ENCODE peak calls at places on chromosomes 4 and X, in four cellular contexts. One of them, this sample, is unnamed.

GRCh38 chrX:123648028-123648810 is 84.6 kb downstream of the THOC2 start:
- DNase-seq in PC-3: peak
- DNase-seq in AG09309: no peak
- DNase-seq in pancreas: peak
- DNase-seq in this sample: peak

GRCh38 chr4:6295495-6295894 is 25.8 kb downstream of the WFS1 start:
- DNase-seq in PC-3: no peak
- DNase-seq in AG09309: no peak
- DNase-seq in pancreas: no peak
- DNase-seq in this sample: no peak

GRCh38 chr4:98613453-98614075 is 44.8 kb downstream of the TSPAN5 start:
- DNase-seq in PC-3: no peak
- DNase-seq in AG09309: no peak
- DNase-seq in pancreas: no peak
- DNase-seq in this sample: no peak

GRCh38 chrX:109840585-109840984 is 107.5 kb upstream of the ACSL4 start:
- DNase-seq in PC-3: peak
- DNase-seq in AG09309: peak
- DNase-seq in pancreas: peak
- DNase-seq in this sample: peak

GRCh38 chr4:130393246-130394041 is 1297.5 kb downstream of the C4orf33 start:
- DNase-seq in PC-3: no peak
- DNase-seq in AG09309: no peak
- DNase-seq in pancreas: no peak
- DNase-seq in this sample: no peak

GRCh38 chr4:153759407-153760226 is at the start of gene RNF175:
- DNase-seq in PC-3: no peak
- DNase-seq in AG09309: no peak
- DNase-seq in pancreas: no peak
- DNase-seq in this sample: peak

GRCh38 chr4:10716163-10716562 is 31.6 kb upstream of the CLNK start:
- DNase-seq in PC-3: no peak
- DNase-seq in AG09309: no peak
- DNase-seq in pancreas: no peak
- DNase-seq in this sample: no peak

GRCh38 chr4:8400641-8401325 is 39.7 kb downstream of the ACOX3 start:
- DNase-seq in PC-3: no peak
- DNase-seq in AG09309: no peak
- DNase-seq in pancreas: no peak
- DNase-seq in this sample: no peak

GRCh38 chr4:152099061-152099425 is 338.2 kb upstream of the GATB start:
- DNase-seq in PC-3: no peak
- DNase-seq in AG09309: no peak
- DNase-seq in pancreas: no peak
- DNase-seq in this sample: no peak

GRCh38 chr4:146709956-146710355 is 71.3 kb downstream of the POU4F2 start:
- DNase-seq in PC-3: peak
- DNase-seq in AG09309: no peak
- DNase-seq in pancreas: no peak
- DNase-seq in this sample: no peak

GRCh38 chr4:90000995-90001394 is 106.3 kb downstream of the MMRN1 start:
- DNase-seq in PC-3: no peak
- DNase-seq in AG09309: no peak
- DNase-seq in pancreas: no peak
- DNase-seq in this sample: no peak

GRCh38 chr4:128573781-128574508 is 235.6 kb upstream of the JADE1 start:
- DNase-seq in PC-3: peak
- DNase-seq in AG09309: no peak
- DNase-seq in pancreas: no peak
- DNase-seq in this sample: no peak

GRCh38 chr4:26692014-26692726 is 108.3 kb downstream of the TBC1D19 start:
- DNase-seq in PC-3: peak
- DNase-seq in AG09309: no peak
- DNase-seq in pancreas: no peak
- DNase-seq in this sample: no peak

GRCh38 chrX:11164433-11164832 is 53.3 kb downstream of the HCCS start:
- DNase-seq in PC-3: no peak
- DNase-seq in AG09309: no peak
- DNase-seq in pancreas: no peak
- DNase-seq in this sample: no peak

GRCh38 chrX:71148278-71148663 is 3.6 kb downstream of the NLGN3 start:
- DNase-seq in PC-3: no peak
- DNase-seq in AG09309: no peak
- DNase-seq in pancreas: no peak
- DNase-seq in this sample: no peak

GRCh38 chr4:7530026-7530562 is 95.4 kb upstream of the PSAPL1 start:
- DNase-seq in PC-3: no peak
- DNase-seq in AG09309: no peak
- DNase-seq in pancreas: no peak
- DNase-seq in this sample: no peak

GRCh38 chrX:131405497-131405896 is 116.4 kb upstream of the IGSF1 start:
- DNase-seq in PC-3: peak
- DNase-seq in AG09309: no peak
- DNase-seq in pancreas: no peak
- DNase-seq in this sample: no peak

GRCh38 chr4:40190880-40191815 is 5.7 kb upstream of the RHOH start:
- DNase-seq in PC-3: peak
- DNase-seq in AG09309: no peak
- DNase-seq in pancreas: no peak
- DNase-seq in this sample: no peak

GRCh38 chrX:17629519-17629918 is 107.8 kb upstream of the SCML1 start:
- DNase-seq in PC-3: no peak
- DNase-seq in AG09309: no peak
- DNase-seq in pancreas: no peak
- DNase-seq in this sample: no peak

GRCh38 chr4:28966982-28967381 is 1753.2 kb upstream of the PCDH7 start:
- DNase-seq in PC-3: peak
- DNase-seq in AG09309: peak
- DNase-seq in pancreas: no peak
- DNase-seq in this sample: no peak

GRCh38 chr4:177001271-177002175 is 208.8 kb upstream of the VEGFC start:
- DNase-seq in PC-3: peak
- DNase-seq in AG09309: no peak
- DNase-seq in pancreas: no peak
- DNase-seq in this sample: no peak

GRCh38 chr4:19999331-19999730 is 252.4 kb upstream of the SLIT2 start:
- DNase-seq in PC-3: no peak
- DNase-seq in AG09309: no peak
- DNase-seq in pancreas: no peak
- DNase-seq in this sample: no peak

GRCh38 chrX:68827848-68828562 is 816 bp upstream of the EFNB1 start:
- DNase-seq in PC-3: peak
- DNase-seq in AG09309: no peak
- DNase-seq in pancreas: peak
- DNase-seq in this sample: peak

GRCh38 chr4:31539279-31540074 is 819.3 kb downstream of the PCDH7 start:
- DNase-seq in PC-3: no peak
- DNase-seq in AG09309: no peak
- DNase-seq in pancreas: no peak
- DNase-seq in this sample: no peak

GRCh38 chrX:35890699-35891098 is 28.8 kb upstream of the CFAP47 start:
- DNase-seq in PC-3: peak
- DNase-seq in AG09309: no peak
- DNase-seq in pancreas: peak
- DNase-seq in this sample: peak

GRCh38 chrX:78029663-78030062 is 60.2 kb upstream of the PGAM4 start:
- DNase-seq in PC-3: peak
- DNase-seq in AG09309: peak
- DNase-seq in pancreas: no peak
- DNase-seq in this sample: peak

GRCh38 chr4:52640808-52641595 is 18.1 kb downstream of the USP46 start:
- DNase-seq in PC-3: no peak
- DNase-seq in AG09309: no peak
- DNase-seq in pancreas: no peak
- DNase-seq in this sample: no peak

GRCh38 chrX:10173331-10173900 is 16.6 kb downstream of the CLCN4 start:
- DNase-seq in PC-3: no peak
- DNase-seq in AG09309: peak
- DNase-seq in pancreas: peak
- DNase-seq in this sample: no peak

GRCh38 chrX:103918050-103918449 is 44.4 kb upstream of the TMSB15B start:
- DNase-seq in PC-3: peak
- DNase-seq in AG09309: no peak
- DNase-seq in pancreas: peak
- DNase-seq in this sample: peak

GRCh38 chr4:184250795-184251679 is 33.4 kb upstream of the ENPP6 start:
- DNase-seq in PC-3: peak
- DNase-seq in AG09309: peak
- DNase-seq in pancreas: no peak
- DNase-seq in this sample: peak

GRCh38 chr4:187363453-187363852 is 632.1 kb upstream of the ZFP42 start:
- DNase-seq in PC-3: no peak
- DNase-seq in AG09309: no peak
- DNase-seq in pancreas: no peak
- DNase-seq in this sample: no peak

GRCh38 chr4:46946914-46947313 is 37.9 kb upstream of the COX7B2 start:
- DNase-seq in PC-3: no peak
- DNase-seq in AG09309: no peak
- DNase-seq in pancreas: no peak
- DNase-seq in this sample: no peak

GRCh38 chr4:13527983-13528822 is 16.1 kb downstream of the NKX3-2 start:
- DNase-seq in PC-3: no peak
- DNase-seq in AG09309: no peak
- DNase-seq in pancreas: no peak
- DNase-seq in this sample: peak

GRCh38 chr4:83993774-83994173 is 457.9 kb downstream of the GPAT3 start:
- DNase-seq in PC-3: no peak
- DNase-seq in AG09309: no peak
- DNase-seq in pancreas: no peak
- DNase-seq in this sample: peak
- TF ChIP-seq CTCF in PC-3: peak
- TF ChIP-seq CTCF in AG09309: peak
- TF ChIP-seq CTCF in pancreas: no peak
- TF ChIP-seq CTCF in this sample: no peak

DNA sequence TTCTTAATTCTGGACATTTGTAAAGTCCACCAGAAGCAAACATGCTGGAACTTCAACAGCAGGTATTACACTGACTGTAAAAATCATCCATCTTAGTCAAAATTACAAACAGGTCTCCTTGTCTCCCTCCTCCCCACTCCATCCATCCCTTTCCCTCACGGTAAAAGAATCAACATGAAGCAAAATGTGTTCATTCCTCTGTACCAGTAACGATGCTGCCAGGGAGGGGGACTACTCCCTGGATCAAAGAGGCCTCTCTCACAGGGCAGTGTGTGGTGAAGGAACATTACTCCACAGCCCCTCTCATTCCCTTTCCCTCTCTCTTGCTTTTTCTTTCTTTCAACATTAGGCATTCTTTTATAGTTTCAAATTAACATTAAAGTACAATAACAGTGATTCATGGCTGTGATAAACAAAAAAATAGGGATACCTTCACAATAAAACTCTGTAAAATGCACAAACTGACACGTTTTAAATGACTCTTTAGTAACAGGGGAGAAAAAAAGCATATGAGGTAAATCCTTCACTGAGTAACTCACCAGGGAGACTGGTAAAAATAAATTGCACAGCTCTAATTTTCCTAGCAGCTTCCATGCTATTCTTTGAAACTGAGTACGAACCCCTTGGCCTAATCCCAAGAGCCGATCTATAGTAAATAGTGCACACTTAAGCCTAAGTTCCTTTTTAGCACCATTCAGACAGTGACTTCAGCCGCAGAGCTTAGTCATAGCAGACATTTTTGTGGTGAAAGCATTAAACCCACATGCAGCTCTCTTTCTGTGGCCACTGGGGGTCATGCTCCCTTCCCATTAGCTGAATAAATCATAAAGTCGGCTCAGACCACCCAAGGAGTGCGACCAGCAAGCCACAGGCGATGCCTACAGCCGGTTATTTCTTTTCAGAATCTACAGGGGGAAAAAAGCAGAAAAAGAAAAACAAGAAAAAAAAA is 215.6 kb upstream of the GYPA start:
- DNase-seq in PC-3: peak
- DNase-seq in AG09309: peak
- DNase-seq in pancreas: peak
- DNase-seq in this sample: peak
- TF ChIP-seq CTCF in PC-3: peak
- TF ChIP-seq CTCF in AG09309: peak
- TF ChIP-seq CTCF in pancreas: no peak
- TF ChIP-seq CTCF in this sample: no peak

DNA sequence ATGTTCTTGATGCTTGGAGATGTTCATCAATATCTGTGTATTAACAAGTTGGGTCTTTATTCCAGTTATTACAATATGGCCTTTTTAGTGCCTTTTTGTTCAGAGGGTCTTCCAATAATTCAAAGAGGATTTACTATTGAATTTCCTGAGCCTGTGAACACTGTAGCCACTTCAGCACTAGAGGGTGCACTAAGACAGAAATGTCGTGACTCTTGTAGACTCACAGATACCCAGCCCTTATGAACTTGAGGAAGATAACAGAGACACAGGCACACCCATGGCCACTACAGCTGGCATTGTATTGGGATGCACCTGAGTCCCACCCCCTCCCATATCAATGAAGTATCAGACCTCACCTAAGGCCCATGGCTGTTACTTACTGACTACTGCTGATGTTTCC is 54.4 kb upstream of the ACTRT1 start:
- DNase-seq in PC-3: peak
- DNase-seq in AG09309: no peak
- DNase-seq in pancreas: no peak
- DNase-seq in this sample: no peak
- TF ChIP-seq CTCF in PC-3: peak
- TF ChIP-seq CTCF in AG09309: no peak
- TF ChIP-seq CTCF in pancreas: no peak
- TF ChIP-seq CTCF in this sample: no peak

GRCh38 chr4:139281212-139281611 is 1.2 kb upstream of the MGARP start:
- DNase-seq in PC-3: peak
- DNase-seq in AG09309: no peak
- DNase-seq in pancreas: no peak
- DNase-seq in this sample: no peak
- TF ChIP-seq CTCF in PC-3: peak
- TF ChIP-seq CTCF in AG09309: no peak
- TF ChIP-seq CTCF in pancreas: no peak
- TF ChIP-seq CTCF in this sample: no peak